ENCODE peak calls at places on chromosomes 6 and 20, in five cellular contexts. One of them, this sample, is unnamed.

GRCh38 chr6:72032056-72032455 is 145.7 kb downstream of the RIMS1 start:
- DNase-seq in occipital lobe: no peak
- DNase-seq in NCI-H1105: no peak
- DNase-seq in PC-3: peak
- DNase-seq in breast epithelium: no peak
- DNase-seq in this sample: peak

GRCh38 chr6:108165714-108166663 is at the start of gene NR2E1:
- DNase-seq in occipital lobe: no peak
- DNase-seq in NCI-H1105: peak
- DNase-seq in PC-3: no peak
- DNase-seq in breast epithelium: no peak
- DNase-seq in this sample: no peak

GRCh38 chr6:80520195-80520594 is 413.7 kb downstream of the BCKDHB start:
- DNase-seq in occipital lobe: no peak
- DNase-seq in NCI-H1105: no peak
- DNase-seq in PC-3: peak
- DNase-seq in breast epithelium: no peak
- DNase-seq in this sample: no peak

GRCh38 chr6:150229775-150230561 is 87.1 kb downstream of the PPP1R14C start:
- DNase-seq in occipital lobe: no peak
- DNase-seq in NCI-H1105: no peak
- DNase-seq in PC-3: peak
- DNase-seq in breast epithelium: no peak
- DNase-seq in this sample: peak

GRCh38 chr6:107448776-107449175 is 10.6 kb downstream of the PDSS2 start:
- DNase-seq in occipital lobe: no peak
- DNase-seq in NCI-H1105: no peak
- DNase-seq in PC-3: no peak
- DNase-seq in breast epithelium: no peak
- DNase-seq in this sample: no peak

GRCh38 chr20:38258545-38259223 is 1.9 kb downstream of the KIAA1755 start:
- DNase-seq in occipital lobe: no peak
- DNase-seq in NCI-H1105: no peak
- DNase-seq in PC-3: no peak
- DNase-seq in breast epithelium: no peak
- DNase-seq in this sample: no peak

GRCh38 chr6:158372570-158372969 is 60.3 kb downstream of the TULP4 start:
- DNase-seq in occipital lobe: no peak
- DNase-seq in NCI-H1105: no peak
- DNase-seq in PC-3: no peak
- DNase-seq in breast epithelium: no peak
- DNase-seq in this sample: no peak

GRCh38 chr20:5722927-5723326 is 27.3 kb upstream of the SHLD1 start:
- DNase-seq in occipital lobe: no peak
- DNase-seq in NCI-H1105: no peak
- DNase-seq in PC-3: no peak
- DNase-seq in breast epithelium: no peak
- DNase-seq in this sample: no peak

GRCh38 chr6:39453956-39454524 is 131.5 kb upstream of the KCNK16 start:
- DNase-seq in occipital lobe: no peak
- DNase-seq in NCI-H1105: no peak
- DNase-seq in PC-3: no peak
- DNase-seq in breast epithelium: no peak
- DNase-seq in this sample: peak

GRCh38 chr6:101770116-101770515 is 376.6 kb downstream of the GRIK2 start:
- DNase-seq in occipital lobe: no peak
- DNase-seq in NCI-H1105: peak
- DNase-seq in PC-3: no peak
- DNase-seq in breast epithelium: no peak
- DNase-seq in this sample: no peak